ENCODE peak calls at places on chromosomes 3 and 15, in nine cellular contexts. V is NCI-H774, M is cardiac muscle cell, L is posterior cingulate gyrus, D is CMK, E is heart right ventricle, G is cerebellar cortex, N is heart left ventricle, H is amniotic stem cell. J is an unnamed sample.

GRCh38 chr3:42497009-42497731 is 5.3 kb upstream of the VIPR1 start:
- DNase-seq in L (no peak), H (peak), N (no peak), G (no peak), V (no peak), D (no peak), M (peak), E (no peak), J (no peak)

GRCh38 chr3:194273396-194274310 is 77.5 kb downstream of the CPN2 start:
- DNase-seq in N (peak), V (no peak), H (no peak), L (peak), E (no peak), G (no peak), D (no peak), M (no peak), J (no peak)

GRCh38 chr3:14676881-14677280 is 1.9 kb downstream of the C3orf20 start:
- DNase-seq in D (no peak), V (no peak), L (no peak), N (no peak), G (no peak), H (no peak), E (no peak), M (no peak), J (no peak)

GRCh38 chr3:58323795-58324674 is 8.7 kb upstream of the PXK start:
- DNase-seq in G (no peak), N (no peak), D (no peak), M (no peak), L (no peak), V (no peak), H (no peak), E (no peak), J (no peak)

GRCh38 chr3:110789315-110789714 is 282.3 kb upstream of the NECTIN3 start:
- DNase-seq in N (no peak), V (no peak), E (no peak), M (peak), H (no peak), D (no peak), L (no peak), G (no peak), J (no peak)

GRCh38 chr15:51332211-51333147 is 5.9 kb downstream of the CYP19A1 start:
- DNase-seq in H (no peak), D (no peak), V (no peak), L (no peak), N (no peak), M (peak), G (no peak), E (no peak), J (no peak)

GRCh38 chr15:80834402-80834801 is 55.2 kb downstream of the CEMIP start:
- DNase-seq in M (no peak), E (no peak), V (no peak), H (no peak), L (no peak), N (no peak), D (no peak), G (no peak), J (no peak)

GRCh38 chr3:149970716-149971402 is at the start of gene PFN2:
- DNase-seq in N (peak), H (peak), L (peak), G (peak), E (peak), M (peak), V (peak), D (no peak), J (peak)

GRCh38 chr3:194824100-194824499 is 138.4 kb downstream of the FAM43A start:
- DNase-seq in G (no peak), D (no peak), L (no peak), H (no peak), E (no peak), N (no peak), M (no peak), V (no peak), J (no peak)

GRCh38 chr15:93372209-93372910 is 283.3 kb upstream of the RGMA start:
- DNase-seq in E (no peak), D (no peak), H (no peak), M (no peak), V (no peak), N (no peak), L (no peak), G (no peak), J (no peak)

GRCh38 chr3:172107403-172107802 is 68.0 kb downstream of the FNDC3B start:
- DNase-seq in H (no peak), E (no peak), L (no peak), V (no peak), M (no peak), G (no peak), D (peak), N (no peak), J (peak)

GRCh38 chr15:79172032-79172481 is 81.5 kb upstream of the RASGRF1 start:
- DNase-seq in L (no peak), V (no peak), E (no peak), N (no peak), H (no peak), M (peak), D (no peak), G (no peak), J (no peak)

GRCh38 chr3:30934208-30934550 is 39.7 kb upstream of the GADL1 start:
- DNase-seq in H (no peak), L (no peak), N (no peak), M (peak), E (no peak), G (peak), V (peak), D (no peak), J (peak)

GRCh38 chr3:184491011-184491576 is 70.5 kb upstream of the EPHB3 start:
- DNase-seq in H (no peak), L (no peak), G (no peak), D (no peak), E (no peak), N (no peak), M (no peak), V (peak), J (no peak)

GRCh38 chr15:39573844-39574243 is 7.0 kb upstream of the THBS1 start:
- DNase-seq in G (no peak), V (no peak), H (no peak), E (no peak), L (no peak), D (no peak), M (no peak), N (no peak), J (no peak)

GRCh38 chr15:48143856-48144255 is 23.1 kb downstream of the SLC24A5 start:
- DNase-seq in M (no peak), H (no peak), V (no peak), E (no peak), D (no peak), L (no peak), G (no peak), N (no peak), J (no peak)

GRCh38 chr3:190182418-190183043 is 61.8 kb upstream of the P3H2 start:
- DNase-seq in N (no peak), L (no peak), M (no peak), H (no peak), E (no peak), D (no peak), G (no peak), V (no peak), J (no peak)

GRCh38 chr3:12756185-12756584 is 2.9 kb downstream of the TMEM40 start:
- DNase-seq in H (no peak), E (no peak), D (no peak), G (no peak), L (peak), N (no peak), V (no peak), M (no peak), J (no peak)

GRCh38 chr3:136350132-136350531 is 100.0 kb downstream of the PCCB start:
- DNase-seq in N (no peak), D (no peak), G (no peak), H (peak), L (no peak), E (no peak), M (peak), V (no peak), J (no peak)

GRCh38 chr3:132432639-132433038 is 15.3 kb downstream of the DNAJC13 start:
- DNase-seq in H (no peak), L (no peak), N (no peak), G (no peak), E (no peak), V (no peak), M (peak), D (no peak), J (no peak)

GRCh38 chr3:24417730-24418129 is 76.9 kb downstream of the THRB start:
- DNase-seq in D (no peak), V (no peak), M (no peak), E (no peak), H (no peak), G (no peak), L (no peak), N (no peak), J (no peak)

GRCh38 chr3:141441381-141442365 is 45.2 kb upstream of the RASA2 start:
- DNase-seq in N (peak), V (no peak), E (peak), G (peak), H (peak), M (peak), L (peak), D (peak), J (peak)

GRCh38 chr3:165837058-165837525 is at the start of gene BCHE:
- DNase-seq in V (peak), H (no peak), D (no peak), E (peak), G (peak), M (peak), L (no peak), N (peak), J (no peak)

GRCh38 chr3:8080464-8080863 is 421.2 kb upstream of the LMCD1 start:
- DNase-seq in L (no peak), V (no peak), N (no peak), D (no peak), M (no peak), E (no peak), G (no peak), H (no peak), J (no peak)

GRCh38 chr15:78540955-78541743 is 905 bp downstream of the PSMA4 start:
- DNase-seq in H (no peak), G (no peak), V (no peak), E (no peak), D (no peak), L (no peak), M (peak), N (no peak), J (peak)

GRCh38 chr15:81950841-81951414 is 94.9 kb downstream of the MEX3B start:
- DNase-seq in E (no peak), M (peak), G (no peak), V (no peak), D (peak), L (no peak), H (peak), N (no peak), J (no peak)

GRCh38 chr3:152797751-152798432 is 37.0 kb upstream of the P2RY1 start:
- DNase-seq in D (no peak), N (no peak), L (no peak), M (peak), G (no peak), E (no peak), V (no peak), H (no peak), J (no peak)

GRCh38 chr3:196650740-196651311 is 11.3 kb downstream of the NRROS start:
- DNase-seq in N (peak), D (no peak), E (peak), L (peak), V (no peak), M (peak), H (peak), G (no peak), J (no peak)